ENCODE peak calls at places on chromosomes 16 and 17, in eight cellular contexts. D, X, C, S, M, F, O and T are unnamed samples.

GRCh38 chr16:68345351-68345810 is 34.6 kb downstream of the PRMT7 start:
- DNase-seq in D (no peak), X (no peak), C (peak; percentile 80), S (peak; percentile 81), M (no peak), F (no peak), O (no peak), T (no peak)

GRCh38 chr17:9802701-9803100 is 11.3 kb upstream of the DHRS7C start:
- DNase-seq in D (no peak), X (no peak), C (no peak), S (no peak), M (no peak), F (no peak), O (no peak), T (no peak)

GRCh38 chr16:51161440-51162195 is 10.5 kb upstream of the SALL1 start:
- DNase-seq in D (no peak), X (no peak), C (no peak), S (no peak), M (no peak), F (peak; percentile 39), O (no peak), T (no peak)

GRCh38 chr16:1054660-1055556 is 17.6 kb upstream of the SSTR5 start:
- DNase-seq in D (no peak), X (peak; percentile 40), C (peak; percentile 79), S (peak; percentile 61), M (peak; percentile 68), F (peak; percentile 12), O (no peak), T (no peak)

GRCh38 chr16:80585764-80586163 is 45.0 kb downstream of the DYNLRB2 start:
- DNase-seq in D (no peak), X (no peak), C (no peak), S (peak; percentile 30), M (no peak), F (no peak), O (no peak), T (no peak)

GRCh38 chr16:23351360-23351759 is 49.3 kb downstream of the SCNN1B start:
- DNase-seq in D (no peak), X (no peak), C (no peak), S (no peak), M (no peak), F (no peak), O (no peak), T (no peak)

GRCh38 chr17:59763861-59764260 is 56.4 kb downstream of the VMP1 start:
- DNase-seq in D (peak; percentile 72), X (no peak), C (no peak), S (no peak), M (no peak), F (no peak), O (peak; percentile 93), T (no peak)

GRCh38 chr17:16470302-16470701 is 21.7 kb downstream of the LRRC75A start:
- DNase-seq in D (no peak), X (no peak), C (no peak), S (no peak), M (no peak), F (no peak), O (no peak), T (no peak)

GRCh38 chr17:45019177-45019711 is 32.2 kb downstream of the DCAKD start:
- DNase-seq in D (no peak), X (peak; percentile 9), C (peak; percentile 71), S (peak; percentile 42), M (peak; percentile 61), F (peak; percentile 52), O (peak; percentile 55), T (no peak)

GRCh38 chr17:28948873-28949184 is 2.5 kb downstream of the PHF12 start:
- DNase-seq in D (no peak), X (no peak), C (no peak), S (no peak), M (no peak), F (no peak), O (no peak), T (no peak)

GRCh38 chr16:81831722-81832126 is 52.6 kb downstream of the PLCG2 start:
- DNase-seq in D (no peak), X (peak; percentile 7), C (peak; percentile 71), S (peak; percentile 89), M (peak; percentile 62), F (peak; percentile 82), O (no peak), T (no peak)

GRCh38 chr16:66007717-66008116 is 358.8 kb upstream of the CDH5 start:
- DNase-seq in D (peak; percentile 23), X (no peak), C (peak; percentile 44), S (no peak), M (no peak), F (peak; percentile 9), O (peak; percentile 74), T (peak; percentile 58)

GRCh38 chr17:75811174-75811573 is 26.6 kb downstream of the UNK start:
- DNase-seq in D (no peak), X (no peak), C (no peak), S (no peak), M (no peak), F (no peak), O (no peak), T (no peak)

DNA sequence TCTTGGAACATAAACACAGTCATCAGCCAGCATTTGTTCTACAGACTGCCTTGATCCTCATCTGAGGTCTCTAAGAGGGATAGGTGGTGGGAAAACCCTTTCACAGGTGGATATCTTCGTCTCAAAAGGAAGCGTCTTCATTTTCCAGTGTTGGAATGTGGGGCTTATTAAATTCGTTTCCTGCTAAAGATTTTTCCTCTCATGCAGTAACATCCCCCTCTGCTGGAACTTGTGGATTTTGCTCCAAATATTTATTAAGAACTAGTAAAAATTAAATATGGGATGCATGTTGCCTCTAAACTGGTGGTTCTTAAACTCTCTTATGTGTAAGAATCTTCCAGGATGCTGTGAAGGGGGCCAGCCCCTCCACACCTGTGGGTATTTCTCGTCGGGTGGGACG is 20.1 kb upstream of the MLYCD start:
- DNase-seq in D (no peak), X (peak; percentile 62), C (no peak), S (no peak), M (no peak), F (no peak), O (peak; percentile 60), T (no peak)
- TF ChIP-seq CTCF in D (peak; percentile 65), X (peak; percentile 70), C (peak; percentile 32), S (no peak), M (no peak), F (no peak), O (peak; percentile 54), T (peak; percentile 35)

GRCh38 chr16:74111583-74111982 is 185.0 kb upstream of the PSMD7 start:
- DNase-seq in D (no peak), X (no peak), C (no peak), S (peak; percentile 5), M (no peak), F (no peak), O (no peak), T (no peak)

DNA sequence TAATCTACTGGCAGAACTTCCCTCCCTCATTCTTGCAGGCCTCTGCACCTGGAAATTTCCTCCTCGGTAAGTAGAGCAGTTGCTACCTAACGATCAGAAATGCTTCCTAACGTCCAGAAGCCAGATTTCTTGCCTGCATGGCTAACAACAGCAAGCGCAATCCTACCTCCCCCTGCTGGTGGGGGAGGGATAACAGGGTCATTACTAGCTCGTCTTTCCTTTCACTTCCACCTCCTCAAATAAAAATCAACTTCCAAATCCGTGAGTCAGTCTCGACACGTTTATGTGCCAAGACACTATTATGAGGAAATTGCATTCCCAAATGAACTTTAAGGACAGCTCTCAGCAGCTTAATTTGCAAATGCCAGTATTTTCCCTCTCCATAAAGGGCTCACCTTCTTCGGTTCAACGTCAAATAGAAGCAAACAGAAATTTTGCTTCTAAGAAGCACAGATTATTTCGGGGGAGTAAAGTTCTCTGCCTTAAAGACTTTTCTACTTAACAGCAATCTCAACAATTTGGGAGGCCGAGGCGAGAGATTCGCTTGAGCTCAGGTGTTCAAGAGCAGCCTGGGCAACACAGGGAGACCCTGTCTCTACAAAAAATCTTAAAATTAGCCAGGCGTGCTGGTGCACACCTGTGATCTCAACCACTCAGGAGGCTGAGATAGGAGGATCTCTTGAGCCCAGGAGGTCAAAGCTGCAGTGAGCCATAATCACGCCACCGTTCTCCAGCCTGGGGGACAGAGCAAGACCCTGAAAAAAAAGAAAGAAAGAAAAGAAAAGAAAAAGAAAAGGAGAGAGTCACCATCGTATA is 188.6 kb upstream of the PSMD7 start:
- DNase-seq in D (no peak), X (peak; percentile 9), C (no peak), S (peak; percentile 59), M (peak; percentile 69), F (peak; percentile 49), O (peak; percentile 65), T (no peak)
- TF ChIP-seq CTCF in D (peak; percentile 13), X (no peak), C (peak; percentile 27), S (peak; percentile 68), M (no peak), F (peak; percentile 63), O (peak; percentile 61), T (peak; percentile 17)

GRCh38 chr16:48479319-48479718 is 94.1 kb upstream of the SIAH1 start:
- DNase-seq in D (no peak), X (no peak), C (no peak), S (no peak), M (no peak), F (no peak), O (no peak), T (no peak)
- TF ChIP-seq CTCF in D (no peak), X (no peak), C (no peak), S (no peak), M (no peak), F (no peak), O (no peak), T (no peak)

GRCh38 chr16:29862383-29862883 is 593 bp downstream of the CDIPT start:
- DNase-seq in D (no peak), X (no peak), C (no peak), S (no peak), M (peak; percentile 34), F (peak; percentile 11), O (peak; percentile 25), T (no peak)
- TF ChIP-seq CTCF in D (peak; percentile 31), X (no peak), C (no peak), S (no peak), M (no peak), F (no peak), O (no peak), T (peak; percentile 22)

DNA sequence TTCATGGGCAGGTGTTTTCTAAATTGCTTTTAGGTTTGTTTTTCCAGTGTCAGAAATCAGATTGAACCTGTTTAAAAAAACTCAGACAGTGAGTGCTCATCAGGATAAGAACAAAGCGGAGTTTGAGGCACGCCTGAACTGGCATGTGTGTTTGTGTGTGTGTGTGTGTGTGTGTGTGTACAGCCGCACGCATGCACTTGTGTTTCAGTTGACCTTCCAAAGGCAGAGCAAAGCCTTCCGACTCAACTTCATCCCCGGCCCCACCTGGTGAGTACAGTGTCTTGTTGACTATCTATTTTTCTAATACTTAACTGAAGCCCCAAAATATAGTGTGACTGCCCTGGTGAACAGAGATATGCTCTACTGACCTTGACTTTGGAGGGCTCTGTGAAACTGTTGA is 225.1 kb downstream of the IRX3 start:
- DNase-seq in D (no peak), X (no peak), C (no peak), S (no peak), M (no peak), F (no peak), O (no peak), T (no peak)
- TF ChIP-seq CTCF in D (no peak), X (no peak), C (no peak), S (no peak), M (no peak), F (no peak), O (no peak), T (no peak)

GRCh38 chr16:2194852-2195315 is 1.5 kb downstream of the CASKIN1 start:
- DNase-seq in D (no peak), X (no peak), C (no peak), S (peak; percentile 75), M (peak; percentile 74), F (peak; percentile 53), O (peak; percentile 79), T (no peak)
- TF ChIP-seq CTCF in D (peak; percentile 13), X (peak; percentile 19), C (peak; percentile 55), S (peak; percentile 63), M (no peak), F (peak; percentile 62), O (peak; percentile 61), T (peak; percentile 28)